ENCODE peak calls at places on chromosome 6, in seven cellular contexts. M, I, N, G, H, U and P are unnamed samples.

GRCh38 chr6:30707281-30707850 is 9.7 kb downstream of the MDC1 start:
- DNase-seq in N (no peak), I (no peak), U (no peak), M (no peak), G (no peak), H (no peak), P (no peak)

GRCh38 chr6:114747995-114748625 is 405.3 kb upstream of the HS3ST5 start:
- DNase-seq in G (peak), H (peak), M (no peak), N (peak), U (peak), I (peak), P (peak)

GRCh38 chr6:7933794-7934193 is 23.2 kb upstream of the TXNDC5 start:
- DNase-seq in N (no peak), U (no peak), I (no peak), H (no peak), M (no peak), G (no peak), P (no peak)

GRCh38 chr6:46217671-46218131 is 46.9 kb upstream of the ENPP5 start:
- DNase-seq in M (no peak), H (no peak), N (no peak), U (no peak), G (peak), I (no peak), P (no peak)

GRCh38 chr6:41581381-41581991 is 35.3 kb downstream of the FOXP4 start:
- DNase-seq in H (no peak), M (no peak), I (peak), N (peak), G (no peak), U (no peak), P (no peak)

GRCh38 chr6:45420083-45420908 is 42.6 kb upstream of the SUPT3H start:
- DNase-seq in G (no peak), U (peak), H (no peak), I (no peak), M (no peak), N (no peak), P (no peak)

GRCh38 chr6:169079650-169080049 is 174.0 kb downstream of the THBS2 start:
- DNase-seq in M (no peak), N (no peak), I (no peak), U (no peak), H (no peak), G (no peak), P (no peak)

GRCh38 chr6:143696327-143697000 is 18.7 kb downstream of the PHACTR2 start:
- DNase-seq in H (no peak), I (no peak), G (no peak), N (no peak), U (no peak), M (no peak), P (no peak)

GRCh38 chr6:170278743-170279094 is 12.2 kb downstream of the DLL1 start:
- DNase-seq in M (no peak), U (no peak), I (no peak), N (no peak), H (no peak), G (no peak), P (no peak)

GRCh38 chr6:103268335-103268734 is 1591.4 kb downstream of the HACE1 start:
- DNase-seq in M (no peak), G (no peak), U (no peak), I (no peak), N (no peak), H (no peak), P (no peak)

GRCh38 chr6:72649032-72649984 is 27.4 kb downstream of the KCNQ5 start:
- DNase-seq in H (no peak), M (no peak), U (no peak), G (no peak), I (peak), N (no peak), P (no peak)

GRCh38 chr6:134420638-134421181 is 102.8 kb upstream of the SGK1 start:
- DNase-seq in I (no peak), N (no peak), G (no peak), U (no peak), H (no peak), M (no peak), P (no peak)

GRCh38 chr6:152423216-152424103 is 213.7 kb downstream of the SYNE1 start:
- DNase-seq in G (no peak), I (no peak), U (no peak), N (no peak), M (no peak), H (no peak), P (no peak)

GRCh38 chr6:61887425-61887824 is 398.6 kb downstream of the KHDRBS2 start:
- DNase-seq in G (no peak), H (no peak), I (no peak), N (no peak), U (no peak), M (no peak), P (no peak)

GRCh38 chr6:46719099-46719498 is 16.1 kb downstream of the PLA2G7 start:
- DNase-seq in H (no peak), M (no peak), I (no peak), U (no peak), N (no peak), G (no peak), P (no peak)

GRCh38 chr6:34901930-34902329 is 12.9 kb downstream of the ANKS1A start:
- DNase-seq in N (no peak), G (no peak), U (no peak), H (no peak), M (no peak), I (no peak), P (no peak)

GRCh38 chr6:67683960-67684359 is 951.1 kb upstream of the ADGRB3 start:
- DNase-seq in G (no peak), U (no peak), M (no peak), N (no peak), H (no peak), I (no peak), P (no peak)

GRCh38 chr6:89834884-89835792 is 5.5 kb downstream of the CASP8AP2 start:
- DNase-seq in M (no peak), N (no peak), H (no peak), U (no peak), G (no peak), I (no peak), P (no peak)

GRCh38 chr6:22302828-22303227 is 6.0 kb upstream of the PRL start:
- DNase-seq in I (no peak), H (no peak), U (no peak), G (no peak), N (no peak), M (no peak), P (no peak)

GRCh38 chr6:76124010-76124409 is 51.5 kb upstream of the IMPG1 start:
- DNase-seq in H (no peak), U (no peak), M (no peak), N (no peak), I (no peak), G (no peak), P (no peak)

GRCh38 chr6:36957773-36958271 is 3.3 kb downstream of the PI16 start:
- DNase-seq in U (no peak), H (no peak), M (no peak), G (no peak), I (no peak), N (no peak), P (no peak)

GRCh38 chr6:142883011-142883410 is 62.0 kb downstream of the HIVEP2 start:
- DNase-seq in N (no peak), H (no peak), M (no peak), U (no peak), G (no peak), I (no peak), P (no peak)

GRCh38 chr6:125114248-125114858 is 39.2 kb upstream of the TPD52L1 start:
- DNase-seq in G (no peak), I (no peak), H (no peak), U (peak), N (no peak), M (peak), P (peak)

GRCh38 chr6:10507715-10508114 is 13.4 kb upstream of the GCNT2 start:
- DNase-seq in G (no peak), N (no peak), H (no peak), U (no peak), I (no peak), M (no peak), P (no peak)

GRCh38 chr6:40907198-40907701 is 131.8 kb downstream of the UNC5CL start:
- DNase-seq in H (no peak), U (no peak), I (no peak), G (no peak), N (no peak), M (no peak), P (no peak)

GRCh38 chr6:81735756-81736380 is 16.6 kb downstream of the TENT5A start:
- DNase-seq in U (no peak), G (no peak), M (no peak), N (no peak), I (no peak), H (no peak), P (no peak)

GRCh38 chr6:30615958-30616810 is 859 bp downstream of the PPP1R10 start:
- DNase-seq in M (no peak), I (no peak), H (no peak), N (no peak), G (no peak), U (no peak), P (peak)

GRCh38 chr6:34709386-34709785 is 12.8 kb upstream of the ILRUN start:
- DNase-seq in M (no peak), N (peak), I (peak), G (no peak), H (no peak), U (no peak), P (peak)

GRCh38 chr6:14819001-14819400 is 426.9 kb upstream of the JARID2 start:
- DNase-seq in M (no peak), G (no peak), N (no peak), I (no peak), U (no peak), H (no peak), P (no peak)

GRCh38 chr6:71419954-71420692 is 131.5 kb downstream of the OGFRL1 start:
- DNase-seq in I (no peak), N (peak), M (no peak), U (peak), G (no peak), H (peak), P (no peak)

GRCh38 chr6:84434550-84434949 is 207.1 kb upstream of the CEP162 start:
- DNase-seq in I (no peak), U (no peak), M (no peak), H (no peak), G (no peak), N (no peak), P (no peak)

GRCh38 chr6:162442675-162443074 is 284.9 kb downstream of the PRKN start:
- DNase-seq in U (peak), H (peak), G (no peak), N (no peak), M (no peak), I (no peak), P (peak)

GRCh38 chr6:15663057-15663638 is 320 bp upstream of the DTNBP1 start:
- DNase-seq in H (no peak), I (peak), U (no peak), M (peak), N (no peak), G (no peak), P (no peak)

GRCh38 chr6:126117251-126117650 is 130.9 kb downstream of the TRMT11 start:
- DNase-seq in G (no peak), N (no peak), H (no peak), U (no peak), M (no peak), I (no peak), P (no peak)

GRCh38 chr6:163711615-163712568 is 297.4 kb downstream of the QKI start:
- DNase-seq in M (no peak), N (no peak), G (peak), U (no peak), I (no peak), H (no peak), P (no peak)
- TF ChIP-seq CTCF in M (no peak), N (no peak), G (no peak), U (no peak), I (no peak), H (no peak), P (no peak)

GRCh38 chr6:119079288-119079809 is 885 bp upstream of the FAM184A start:
- DNase-seq in G (no peak), I (no peak), M (no peak), H (no peak), N (no peak), U (no peak), P (no peak)

GRCh38 chr6:119076173-119076965 is 2.1 kb downstream of the FAM184A start:
- DNase-seq in G (no peak), I (no peak), H (no peak), M (no peak), N (no peak), U (no peak), P (no peak)

GRCh38 chr6:119077643-119078448 is 618 bp downstream of the FAM184A start:
- DNase-seq in H (peak), M (no peak), I (no peak), N (no peak), U (peak), G (peak), P (peak)

GRCh38 chr6:119076966-119077642 is 1.4 kb downstream of the FAM184A start:
- DNase-seq in H (no peak), I (no peak), M (no peak), G (no peak), U (no peak), N (no peak), P (no peak)

DNA sequence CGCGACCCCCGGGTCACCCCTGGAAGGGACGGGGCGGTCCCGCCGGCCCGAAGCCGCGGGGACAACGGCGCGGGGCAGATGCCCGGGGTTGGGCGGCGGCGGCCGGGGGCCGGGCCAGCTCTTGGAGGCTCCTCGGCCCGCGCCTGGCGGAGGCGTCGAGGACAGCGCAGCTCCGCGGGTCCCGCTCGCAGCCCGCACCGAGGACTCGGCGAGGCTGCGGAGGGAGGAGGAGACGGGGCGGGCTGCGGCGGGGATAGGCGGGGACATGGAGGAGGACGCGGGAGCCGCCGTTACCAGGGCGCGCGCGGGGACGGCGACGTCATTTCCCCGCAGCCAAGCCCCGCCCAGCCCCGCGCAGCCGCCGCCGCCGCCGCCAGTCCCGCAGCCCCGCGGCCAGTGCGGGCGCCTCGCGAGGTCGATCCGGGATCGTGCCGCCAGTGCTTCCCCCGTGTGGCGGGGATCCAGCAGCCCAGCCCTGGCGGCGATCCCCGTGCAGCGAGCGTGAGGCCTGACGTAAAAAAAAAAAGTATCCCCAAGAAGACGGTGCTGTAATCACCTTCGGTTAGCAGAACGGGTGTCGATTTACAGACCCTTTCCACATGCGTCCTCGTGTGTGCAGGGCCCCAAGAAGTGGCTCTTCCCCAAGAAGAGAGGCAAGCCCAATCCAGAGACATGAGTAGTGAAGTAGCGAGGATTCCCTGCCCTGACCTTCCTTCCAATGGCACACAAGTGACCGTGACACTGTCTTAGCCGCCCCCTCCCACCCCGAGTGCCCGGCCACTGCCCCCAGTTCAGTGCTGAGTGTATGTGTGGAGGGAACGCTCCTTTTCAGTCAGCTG is at the start of gene FAM184A:
- DNase-seq in M (peak), H (peak), N (peak), U (peak), I (no peak), G (no peak), P (peak)
- TF ChIP-seq CTCF in M (peak), H (peak), N (peak), U (peak), I (no peak), G (peak), P (peak)

GRCh38 chr6:138370631-138371451 is 6.9 kb upstream of the SMIM28 start:
- DNase-seq in U (no peak), G (no peak), I (no peak), H (no peak), M (no peak), N (no peak), P (no peak)
- TF ChIP-seq CTCF in U (no peak), G (no peak), I (no peak), H (no peak), M (no peak), N (no peak), P (no peak)

DNA sequence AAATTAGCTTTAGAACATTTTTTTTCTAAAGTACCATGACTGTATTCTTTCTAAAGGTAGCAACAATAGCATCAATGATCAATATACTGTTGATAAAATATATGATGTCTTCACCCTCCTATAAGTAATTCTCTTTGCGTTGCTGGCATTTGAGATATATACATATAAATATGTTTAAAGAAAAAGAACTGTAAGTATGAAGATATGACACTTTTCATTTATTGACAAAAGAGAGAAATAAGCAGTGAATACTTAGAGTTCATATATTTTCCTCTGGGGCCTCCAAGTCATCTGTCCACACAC is 49.4 kb upstream of the SCGN start:
- DNase-seq in H (no peak), U (no peak), N (no peak), M (no peak), G (no peak), I (no peak), P (no peak)
- TF ChIP-seq CTCF in H (no peak), U (no peak), N (peak), M (no peak), G (no peak), I (no peak), P (no peak)

GRCh38 chr6:148973809-148974208 is 227.0 kb downstream of the UST start:
- DNase-seq in M (no peak), U (no peak), H (no peak), N (no peak), I (no peak), G (no peak), P (no peak)
- TF ChIP-seq CTCF in M (peak), U (peak), H (peak), N (peak), I (peak), G (no peak), P (peak)